ENCODE peak calls at places on chromosomes 11 and 22, in ten cellular contexts. T is H9, S is kidney epithelial cell, O is breast epithelium, Z is psoas muscle, C is fibroblast of pulmonary artery, B is spleen, A is MCF 10A, Q is astrocyte of the spinal cord, L is tibial nerve. W is an unnamed sample.

GRCh38 chr11:130451261-130452019 is 3.0 kb downstream of the ADAMTS15 start:
- DNase-seq in T (no peak), S (no peak), O (no peak), Z (no peak), C (peak), B (no peak), A (no peak), Q (peak), L (peak), W (no peak)

GRCh38 chr11:87372068-87372467 is 334.3 kb downstream of the TMEM135 start:
- DNase-seq in T (no peak), S (no peak), O (no peak), Z (no peak), C (no peak), B (no peak), A (no peak), Q (no peak), L (no peak), W (no peak)

GRCh38 chr11:130315354-130315970 is 745 bp upstream of the ZBTB44 start:
- DNase-seq in T (peak), S (no peak), O (peak), Z (peak), C (no peak), B (peak), A (no peak), Q (no peak), L (peak), W (peak)

GRCh38 chr11:78179459-78180071 is 8.9 kb downstream of the KCTD21 start:
- DNase-seq in T (no peak), S (no peak), O (no peak), Z (no peak), C (no peak), B (no peak), A (peak), Q (no peak), L (no peak), W (no peak)

GRCh38 chr22:25782831-25783230 is 40.8 kb downstream of the MYO18B start:
- DNase-seq in T (no peak), S (no peak), O (no peak), Z (no peak), C (no peak), B (no peak), A (no peak), Q (no peak), L (no peak), W (no peak)

GRCh38 chr11:106413222-106413621 is 335.8 kb downstream of the AASDHPPT start:
- DNase-seq in T (no peak), S (no peak), O (no peak), Z (no peak), C (no peak), B (no peak), A (no peak), Q (no peak), L (no peak), W (no peak)

GRCh38 chr11:64750361-64751054 is 6.6 kb upstream of the RASGRP2 start:
- DNase-seq in T (peak), S (no peak), O (no peak), Z (peak), C (no peak), B (peak), A (no peak), Q (no peak), L (no peak), W (no peak)

GRCh38 chr11:92702037-92702436 is 267.4 kb upstream of the MTNR1B start:
- DNase-seq in T (no peak), S (no peak), O (no peak), Z (no peak), C (no peak), B (no peak), A (no peak), Q (peak), L (no peak), W (no peak)

GRCh38 chr22:40363059-40363458 is 7.3 kb upstream of the SGSM3 start:
- DNase-seq in T (no peak), S (no peak), O (no peak), Z (no peak), C (no peak), B (no peak), A (no peak), Q (peak), L (no peak), W (no peak)

GRCh38 chr11:127133061-127133460 is 132.5 kb upstream of the KIRREL3 start:
- DNase-seq in T (no peak), S (no peak), O (no peak), Z (no peak), C (no peak), B (no peak), A (no peak), Q (no peak), L (no peak), W (no peak)

GRCh38 chr11:64101461-64101860 is 64.5 kb downstream of the MACROD1 start:
- DNase-seq in T (no peak), S (no peak), O (no peak), Z (no peak), C (no peak), B (no peak), A (no peak), Q (no peak), L (peak), W (no peak)

GRCh38 chr11:24635588-24636290 is 138.9 kb downstream of the LUZP2 start:
- DNase-seq in T (no peak), S (peak), O (no peak), Z (no peak), C (no peak), B (no peak), A (no peak), Q (peak), L (no peak), W (no peak)

GRCh38 chr22:38706101-38706884 is 549 bp downstream of the GTPBP1 start:
- DNase-seq in T (no peak), S (no peak), O (no peak), Z (peak), C (peak), B (no peak), A (peak), Q (peak), L (peak), W (peak)

DNA sequence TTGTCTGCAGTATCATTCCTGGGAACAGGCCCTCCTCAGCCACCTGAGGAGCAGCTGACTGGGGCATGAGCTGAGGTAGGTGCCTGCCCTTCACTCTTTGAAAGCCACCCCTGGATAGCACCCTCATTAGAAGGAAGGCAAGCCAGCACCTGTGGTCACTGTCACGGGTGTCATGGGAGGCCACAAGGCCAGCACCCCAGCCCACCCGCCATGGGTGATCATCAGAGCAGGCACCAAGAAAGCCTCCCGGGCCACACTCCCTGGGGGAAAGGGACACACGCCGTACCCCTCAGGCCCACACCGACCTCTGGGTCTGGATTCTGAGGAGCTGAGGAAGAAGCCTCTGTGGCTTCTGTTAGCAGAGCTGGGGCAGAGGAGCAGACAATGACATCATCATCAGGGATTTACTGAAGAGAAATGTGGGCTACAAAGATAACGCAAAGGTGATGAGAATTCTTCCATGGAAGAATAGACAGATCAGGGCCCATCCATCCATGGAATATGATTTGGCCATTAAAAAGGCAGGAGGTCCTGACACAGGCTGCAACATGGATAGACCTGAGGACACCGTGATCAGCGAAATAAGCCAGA is 16.7 kb upstream of the NAP1L4 start:
- DNase-seq in T (no peak), S (no peak), O (no peak), Z (no peak), C (no peak), B (no peak), A (no peak), Q (no peak), L (no peak), W (no peak)
- TF ChIP-seq CTCF in T (no peak), S (no peak), O (no peak), Z (no peak), C (no peak), B (no peak), A (no peak), Q (no peak), L (no peak), W (no peak)

GRCh38 chr11:67486481-67487195 is 3.8 kb downstream of the AIP start:
- DNase-seq in T (no peak), S (no peak), O (no peak), Z (no peak), C (no peak), B (no peak), A (no peak), Q (no peak), L (no peak), W (no peak)
- TF ChIP-seq CTCF in T (no peak), S (no peak), O (no peak), Z (no peak), C (no peak), B (no peak), A (no peak), Q (no peak), L (no peak), W (no peak)

GRCh38 chr22:49269928-49270327 is 557.7 kb downstream of the BRD1 start:
- DNase-seq in T (peak), S (no peak), O (no peak), Z (no peak), C (no peak), B (peak), A (no peak), Q (no peak), L (no peak), W (no peak)
- TF ChIP-seq CTCF in T (no peak), S (no peak), O (no peak), Z (no peak), C (no peak), B (no peak), A (no peak), Q (no peak), L (no peak), W (no peak)

DNA sequence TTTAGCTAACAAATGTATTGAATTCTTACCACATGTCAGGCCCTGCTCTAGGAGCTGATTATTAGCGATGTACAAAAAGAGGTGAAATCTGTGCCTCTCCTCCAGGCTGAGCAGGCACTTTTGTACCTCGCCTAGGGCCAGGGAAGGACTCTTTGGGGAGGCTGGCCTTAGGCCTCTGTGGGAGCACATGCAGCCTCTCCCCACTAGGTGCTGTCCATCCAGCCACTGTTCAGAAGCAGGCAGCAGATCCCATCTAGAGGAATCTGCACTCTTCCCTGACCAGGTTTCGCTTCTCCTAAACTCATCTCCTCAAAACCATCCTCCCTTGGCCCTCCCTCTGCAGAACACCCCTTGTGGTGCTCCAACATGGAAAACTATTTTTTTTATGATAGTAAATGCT is 51.9 kb upstream of the WT1 start:
- DNase-seq in T (peak), S (no peak), O (no peak), Z (no peak), C (peak), B (no peak), A (peak), Q (no peak), L (no peak), W (no peak)
- TF ChIP-seq CTCF in T (peak), S (peak), O (no peak), Z (no peak), C (peak), B (no peak), A (no peak), Q (peak), L (no peak), W (no peak)

GRCh38 chr11:133228406-133229330 is 303.6 kb downstream of the OPCML start:
- DNase-seq in T (peak), S (no peak), O (no peak), Z (peak), C (no peak), B (no peak), A (no peak), Q (no peak), L (no peak), W (no peak)
- TF ChIP-seq CTCF in T (peak), S (no peak), O (no peak), Z (no peak), C (no peak), B (no peak), A (no peak), Q (no peak), L (no peak), W (no peak)

GRCh38 chr22:36413022-36413770 is 25.4 kb upstream of the MYH9 start:
- DNase-seq in T (no peak), S (no peak), O (no peak), Z (no peak), C (no peak), B (no peak), A (peak), Q (no peak), L (no peak), W (no peak)

GRCh38 chr22:36419177-36419911 is 31.6 kb upstream of the MYH9 start:
- DNase-seq in T (no peak), S (no peak), O (no peak), Z (peak), C (peak), B (no peak), A (no peak), Q (peak), L (peak), W (no peak)

GRCh38 chr22:36415415-36416168 is 27.8 kb upstream of the MYH9 start:
- DNase-seq in T (no peak), S (no peak), O (no peak), Z (no peak), C (no peak), B (no peak), A (no peak), Q (no peak), L (no peak), W (no peak)

GRCh38 chr22:36419912-36420882 is 32.4 kb upstream of the MYH9 start:
- DNase-seq in T (no peak), S (no peak), O (no peak), Z (no peak), C (no peak), B (no peak), A (no peak), Q (no peak), L (peak), W (no peak)

DNA sequence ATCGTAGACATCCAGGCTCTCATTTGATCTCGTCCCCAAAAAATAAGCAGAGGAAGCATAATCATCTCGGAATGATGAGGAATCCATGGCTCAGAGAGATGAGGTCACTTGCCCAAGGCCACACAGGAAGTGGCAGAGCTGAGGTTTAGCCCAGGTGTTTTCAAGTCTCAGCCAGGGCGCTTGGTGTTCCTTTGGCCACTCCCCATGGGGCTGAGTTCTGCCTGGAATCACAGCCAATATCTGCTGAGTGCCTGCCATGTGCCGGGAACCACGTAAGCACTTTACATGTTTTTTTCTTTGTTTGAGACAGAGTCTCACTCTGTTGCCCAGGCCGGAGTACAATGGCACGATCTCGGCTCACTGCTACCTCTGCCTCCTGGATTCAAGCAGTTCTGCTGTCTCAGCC is 29.5 kb upstream of the MYH9 start:
- DNase-seq in T (no peak), S (no peak), O (peak), Z (no peak), C (no peak), B (no peak), A (peak), Q (peak), L (no peak), W (no peak)
- TF ChIP-seq CTCF in T (no peak), S (no peak), O (no peak), Z (no peak), C (no peak), B (no peak), A (no peak), Q (no peak), L (no peak), W (no peak)

GRCh38 chr11:61057615-61058014 is 44.7 kb upstream of the CD5 start:
- DNase-seq in T (no peak), S (no peak), O (no peak), Z (no peak), C (no peak), B (no peak), A (no peak), Q (no peak), L (no peak), W (no peak)

GRCh38 chr11:61055776-61056175 is 46.5 kb upstream of the CD5 start:
- DNase-seq in T (no peak), S (no peak), O (no peak), Z (no peak), C (no peak), B (no peak), A (no peak), Q (no peak), L (no peak), W (no peak)

GRCh38 chr11:61056981-61057380 is 45.3 kb upstream of the CD5 start:
- DNase-seq in T (no peak), S (no peak), O (no peak), Z (no peak), C (no peak), B (no peak), A (no peak), Q (no peak), L (no peak), W (no peak)

GRCh38 chr11:61054927-61055562 is 47.2 kb upstream of the CD5 start:
- DNase-seq in T (no peak), S (no peak), O (no peak), Z (no peak), C (no peak), B (no peak), A (no peak), Q (no peak), L (no peak), W (no peak)

GRCh38 chr11:61056566-61056965 is 45.7 kb upstream of the CD5 start:
- DNase-seq in T (no peak), S (no peak), O (no peak), Z (no peak), C (no peak), B (no peak), A (no peak), Q (no peak), L (no peak), W (no peak)
- TF ChIP-seq CTCF in T (peak), S (no peak), O (no peak), Z (no peak), C (no peak), B (no peak), A (no peak), Q (no peak), L (no peak), W (no peak)

DNA sequence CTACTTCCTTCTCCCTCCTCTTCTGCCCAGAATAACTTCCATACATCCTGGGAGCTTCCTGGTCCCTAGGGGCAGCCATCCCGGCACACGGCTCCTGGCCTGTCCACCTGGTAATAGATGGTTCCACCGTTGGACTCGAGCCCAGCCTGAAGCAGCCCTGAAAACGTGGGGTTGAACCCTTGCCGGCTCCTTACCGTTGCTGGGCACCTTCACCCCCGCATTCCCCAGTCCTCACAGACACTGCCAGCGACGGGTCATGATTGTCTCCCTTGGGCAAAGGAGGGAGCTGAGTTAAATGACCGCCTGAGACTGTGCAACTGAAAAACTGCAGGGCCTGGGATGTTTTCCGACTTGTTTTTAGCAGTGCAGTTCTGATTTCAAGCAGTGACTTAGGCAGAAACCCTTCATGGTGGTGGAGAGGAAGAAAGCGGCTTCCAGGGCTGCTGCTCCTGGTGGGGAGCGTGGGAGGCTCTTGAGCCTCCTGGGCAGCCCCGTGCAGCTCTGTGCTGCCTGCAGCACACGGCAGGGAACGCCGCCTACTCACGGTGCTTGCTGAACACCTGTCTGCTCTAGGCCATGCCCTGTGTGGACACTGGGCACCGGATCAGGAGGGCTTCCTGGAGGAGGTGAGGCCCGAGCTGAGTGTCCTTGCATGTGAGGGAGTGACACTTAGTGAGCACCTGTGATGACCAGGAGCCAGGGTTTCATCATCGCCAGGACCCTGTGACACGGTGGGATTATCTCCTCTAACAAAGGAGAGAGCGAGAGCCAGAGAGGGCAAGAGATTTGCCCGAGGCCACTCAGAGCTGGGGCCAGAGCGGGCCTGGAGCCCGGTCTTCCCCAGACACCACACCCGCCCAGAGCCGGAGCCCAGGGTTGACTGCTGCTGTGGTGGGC is 77.4 kb downstream of the FBLN1 start:
- DNase-seq in T (no peak), S (no peak), O (no peak), Z (no peak), C (no peak), B (peak), A (no peak), Q (no peak), L (no peak), W (no peak)
- TF ChIP-seq CTCF in T (no peak), S (no peak), O (no peak), Z (no peak), C (no peak), B (no peak), A (no peak), Q (no peak), L (no peak), W (no peak)